ENCODE peak calls at places on chromosomes 13 and 19, in four cellular contexts. G is adrenal gland, X is IMR-90, Q is esophagus squamous epithelium. V is an unnamed sample.

GRCh38 chr13:40506592-40507446 is 159.6 kb downstream of the FOXO1 start:
- DNase-seq in Q (no peak), G (no peak), X (no peak), V (no peak)

GRCh38 chr13:48590141-48590863 is 57.4 kb upstream of the RCBTB2 start:
- DNase-seq in X (no peak), Q (no peak), G (no peak), V (no peak)

GRCh38 chr19:18557474-18558201 is at the start of gene KXD1:
- DNase-seq in Q (peak; percentile 88), X (peak; percentile 99), G (peak; percentile 100), V (peak; percentile 96)

GRCh38 chr19:15379996-15380647 is 535 bp upstream of the AKAP8 start:
- DNase-seq in X (peak; percentile 11), G (peak; percentile 77), Q (no peak), V (peak; percentile 50)

GRCh38 chr19:46288896-46289588 is 7.8 kb upstream of the HIF3A start:
- DNase-seq in X (peak; percentile 82), Q (no peak), G (peak; percentile 89), V (peak; percentile 65)

GRCh38 chr19:15540435-15540834 is 32.1 kb downstream of the CYP4F22 start:
- DNase-seq in G (no peak), Q (no peak), X (no peak), V (no peak)

GRCh38 chr19:710767-711166 is 2.0 kb downstream of the PALM start:
- DNase-seq in X (no peak), Q (no peak), G (no peak), V (no peak)

GRCh38 chr19:52785506-52785905 is 1.1 kb downstream of the ZNF600 start:
- DNase-seq in X (no peak), Q (no peak), G (no peak), V (no peak)

DNA sequence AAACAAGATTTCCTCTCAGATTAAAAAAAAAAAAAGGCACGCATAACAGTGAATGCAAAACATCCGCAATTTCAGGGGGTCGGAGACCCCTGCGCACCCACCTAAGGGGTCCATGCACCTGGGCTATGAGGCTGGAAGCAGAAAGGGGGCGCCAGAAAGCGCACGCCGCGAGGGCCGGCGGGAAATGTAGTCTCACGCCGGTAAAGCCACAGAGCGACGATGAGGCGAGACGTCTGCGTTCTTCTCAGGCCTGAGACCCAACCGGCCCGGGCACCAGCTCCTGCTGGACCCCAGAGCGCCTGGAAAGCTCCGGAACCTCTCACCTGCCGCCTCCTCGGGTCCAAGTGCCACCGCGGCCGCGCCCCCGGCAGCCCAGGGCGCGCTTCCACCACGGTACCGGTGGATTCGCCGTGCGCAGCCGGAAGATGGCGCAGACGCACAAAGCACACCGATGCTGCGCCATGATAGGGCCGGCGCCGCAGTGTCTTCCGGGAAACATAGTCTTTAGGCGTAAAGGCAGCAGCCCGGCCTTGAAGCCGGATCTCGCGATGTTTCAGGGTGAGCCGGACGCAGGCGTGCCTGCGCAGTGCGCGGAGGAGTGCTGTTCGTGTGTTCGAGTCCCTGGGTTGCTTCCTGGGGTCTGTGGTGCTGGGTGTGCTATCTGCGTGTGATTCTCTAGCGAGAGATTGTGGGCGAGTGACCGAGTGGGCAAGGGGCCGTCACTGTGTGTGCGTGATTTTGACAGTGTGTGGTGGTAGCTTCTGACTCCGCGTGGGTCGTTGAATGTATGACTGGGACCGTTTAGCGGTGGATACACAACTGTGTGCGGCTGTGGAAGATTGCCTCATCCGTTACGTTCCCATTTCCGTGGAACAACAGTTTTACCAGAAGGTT is at the start of gene ZNF582:
- DNase-seq in G (peak; percentile 99), X (peak; percentile 95), Q (peak; percentile 80), V (peak; percentile 76)
- TF ChIP-seq POLR2A in G (peak; percentile 30), X (peak; percentile 54), Q (no peak), V (peak; percentile 62)

DNA sequence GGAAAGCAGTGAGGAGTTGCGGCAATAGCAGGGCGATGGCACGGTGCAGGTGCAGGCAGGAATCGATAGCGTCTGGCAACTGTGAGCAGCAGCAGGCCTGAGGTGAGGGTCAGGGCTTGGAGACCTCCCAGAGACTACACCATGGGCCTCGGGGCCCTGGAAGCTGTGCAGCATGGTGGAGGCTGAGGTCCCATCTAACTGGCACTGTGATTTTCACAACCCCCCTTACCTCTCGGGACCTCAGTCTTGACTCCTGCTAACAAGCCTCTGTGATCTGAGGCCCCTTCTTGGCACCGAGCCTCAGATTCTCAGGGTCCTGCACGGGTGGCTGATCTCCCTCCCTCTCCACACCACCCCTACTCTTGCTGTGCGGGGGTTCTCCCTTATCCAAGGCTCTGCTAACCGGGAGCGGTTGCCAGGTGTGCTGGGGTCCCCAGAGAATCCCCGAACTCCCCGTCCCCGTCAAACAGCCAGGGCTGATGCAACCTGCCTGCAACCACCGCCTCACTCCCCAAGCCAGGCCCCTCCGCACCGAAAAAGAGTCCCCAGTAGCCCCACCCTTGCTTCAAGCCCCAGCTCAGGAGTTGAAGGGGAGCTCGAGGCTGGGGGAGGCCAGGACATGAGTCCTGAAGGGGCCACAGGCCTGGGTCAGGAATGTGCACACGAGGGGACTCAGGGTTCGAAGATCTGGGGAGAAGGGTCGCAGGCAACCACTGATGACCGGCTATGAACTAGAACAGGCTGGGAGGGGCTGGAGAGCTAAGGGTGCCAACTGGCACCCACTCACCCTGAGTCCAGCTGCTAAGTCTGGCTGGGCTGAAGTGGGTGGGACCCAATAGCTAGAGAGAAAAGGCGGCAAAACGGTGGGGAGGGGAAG is 4.8 kb upstream of the ATF5 start:
- DNase-seq in X (no peak), G (no peak), Q (no peak), V (no peak)
- TF ChIP-seq POLR2A in X (no peak), G (no peak), Q (no peak), V (no peak)

DNA sequence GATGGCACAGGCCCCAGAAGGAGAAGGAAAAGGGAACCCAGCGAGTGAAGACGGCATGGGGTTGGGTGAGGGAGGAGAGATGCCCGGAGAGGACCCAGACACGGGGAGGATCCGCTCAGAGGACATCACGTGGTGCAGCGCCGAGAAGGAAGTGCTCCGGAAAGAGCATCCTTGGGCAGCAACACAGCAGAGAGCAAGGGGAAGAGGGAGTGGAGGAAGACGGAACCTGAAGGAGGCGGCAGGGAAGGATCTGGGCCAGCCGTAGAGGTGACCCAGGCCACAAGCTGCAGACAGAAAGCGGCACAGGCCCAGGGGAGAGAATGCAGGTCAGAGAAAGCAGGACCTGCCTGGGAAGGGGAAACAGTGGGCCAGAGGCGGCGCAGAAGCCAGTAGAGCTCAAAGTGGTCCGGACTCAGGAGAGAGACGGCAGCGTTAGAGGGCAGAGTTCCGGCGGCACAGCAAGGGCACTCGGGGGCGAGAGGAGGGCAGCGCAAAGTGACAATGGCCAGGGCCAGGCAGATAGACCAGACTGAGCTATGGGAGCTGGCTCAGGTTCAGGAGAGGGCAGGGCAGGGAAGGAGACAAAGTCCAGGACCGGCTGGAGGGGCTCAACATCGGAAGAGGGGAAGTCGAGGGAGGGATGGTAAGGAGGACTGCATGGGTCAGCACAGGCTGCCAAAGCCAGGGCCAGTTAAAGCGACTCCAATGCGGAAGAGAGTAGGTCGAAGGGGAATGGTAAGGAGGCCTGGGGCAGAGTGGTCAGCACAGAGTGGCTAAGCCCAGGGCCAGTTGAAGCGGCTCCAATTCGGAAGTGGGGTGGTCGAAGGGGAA is 990 bp downstream of the PPP1R12C start:
- DNase-seq in Q (no peak), X (peak; percentile 66), G (peak; percentile 87), V (peak; percentile 82)
- TF ChIP-seq POLR2A in Q (no peak), X (no peak), G (no peak), V (peak; percentile 28)

DNA sequence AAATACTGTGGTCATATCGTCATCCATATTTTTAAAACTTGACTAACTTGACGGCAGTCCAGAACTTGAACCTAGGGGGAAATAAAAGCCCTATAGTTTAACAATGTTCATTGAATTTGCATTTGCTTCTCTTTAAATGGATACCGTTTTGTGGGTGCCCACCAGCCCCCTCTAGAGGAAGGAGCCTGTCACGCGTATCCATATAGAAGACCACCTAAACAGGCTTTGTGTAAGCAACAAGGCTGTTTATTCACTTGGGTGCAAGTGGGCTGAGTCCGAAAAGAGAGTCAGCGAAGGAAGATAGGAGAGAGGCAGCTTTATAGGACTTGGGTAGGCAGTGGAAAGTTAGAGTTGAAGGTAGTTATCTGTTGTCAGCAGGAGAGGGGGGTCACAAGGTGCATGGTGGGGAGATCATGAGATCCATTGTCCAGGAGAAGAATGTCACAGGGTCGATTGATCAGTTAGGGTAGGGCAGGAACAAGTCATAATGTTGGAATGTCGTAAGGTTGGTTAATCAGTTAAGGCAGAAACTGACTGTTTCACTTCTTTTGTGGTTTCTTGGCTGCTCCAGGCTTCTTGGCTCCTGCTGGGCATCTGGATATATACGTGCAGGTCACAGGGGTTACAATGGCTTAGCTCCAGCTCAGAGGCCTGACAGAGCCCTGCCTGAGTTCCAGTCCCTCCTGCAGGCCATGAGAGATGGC is 42.5 kb upstream of the ANKRD10 start:
- DNase-seq in Q (no peak), X (peak; percentile 16), G (no peak), V (no peak)
- TF ChIP-seq POLR2A in Q (no peak), X (no peak), G (no peak), V (no peak)